ENCODE peak calls at places on chromosomes 3 and 15, in five cellular contexts. D is PC-3, Y is breast epithelium, Z is GM23248, G is neuronal stem cell. I is an unnamed sample.
A peak's percentile ranks its signal among the peaks of the same experiment; 100 is the strongest.

GRCh38 chr15:101723161-101723873 is 956 bp downstream of the TARS3 start:
- DNase-seq in Z (peak; percentile 73), D (peak; percentile 5), G (no peak), Y (no peak), I (peak; percentile 17)

GRCh38 chr3:147507638-147508286 is 98.6 kb downstream of the ZIC1 start:
- DNase-seq in Z (peak; percentile 77), Y (no peak), D (no peak), G (no peak), I (no peak)

GRCh38 chr3:58422756-58423324 is 10.8 kb downstream of the PDHB start:
- DNase-seq in G (no peak), Y (no peak), D (peak; percentile 40), Z (peak; percentile 48), I (peak; percentile 52)

GRCh38 chr15:69414702-69415161 is 583 bp downstream of the KIF23 start:
- DNase-seq in Z (peak; percentile 95), G (peak; percentile 24), D (peak; percentile 86), Y (no peak), I (peak; percentile 79)

GRCh38 chr15:64452988-64453688 is 7.2 kb upstream of the ZNF609 start:
- DNase-seq in G (no peak), D (no peak), Z (no peak), Y (no peak), I (peak; percentile 46)

GRCh38 chr3:102737353-102737752 is 302.5 kb downstream of the ZPLD1 start:
- DNase-seq in D (no peak), G (no peak), Z (no peak), Y (no peak), I (no peak)

GRCh38 chr3:14810070-14810732 is 8.6 kb upstream of the FGD5 start:
- DNase-seq in Z (peak; percentile 20), G (no peak), Y (no peak), D (no peak), I (peak; percentile 56)

GRCh38 chr15:63727542-63727941 is 106.2 kb downstream of the HERC1 start:
- DNase-seq in D (no peak), Z (no peak), Y (no peak), G (no peak), I (no peak)

GRCh38 chr3:2876362-2876761 is 233.8 kb downstream of the IL5RA start:
- DNase-seq in Z (no peak), G (no peak), D (no peak), Y (no peak), I (no peak)

GRCh38 chr3:194121881-194122280 is 14.1 kb upstream of the HES1 start:
- DNase-seq in D (peak; percentile 88), G (no peak), Y (no peak), Z (peak; percentile 55), I (no peak)

GRCh38 chr3:78879516-78879860 is 888.3 kb downstream of the ROBO1 start:
- DNase-seq in D (no peak), Z (no peak), G (no peak), Y (no peak), I (no peak)

GRCh38 chr15:73601449-73602425 is 31.5 kb downstream of the NPTN start:
- DNase-seq in Z (peak; percentile 70), D (peak; percentile 58), Y (peak; percentile 61), G (no peak), I (peak; percentile 33)

GRCh38 chr3:47512416-47513124 is 942 bp downstream of the ELP6 start:
- DNase-seq in Z (peak; percentile 63), G (no peak), D (peak; percentile 17), Y (no peak), I (peak; percentile 31)

GRCh38 chr3:169232863-169233262 is 430.6 kb downstream of the MECOM start:
- DNase-seq in D (no peak), Z (peak; percentile 44), G (no peak), Y (no peak), I (peak; percentile 68)

GRCh38 chr3:71185733-71186455 is 397.6 kb downstream of the FOXP1 start:
- DNase-seq in Z (peak; percentile 28), G (no peak), Y (no peak), D (peak; percentile 35), I (no peak)

GRCh38 chr3:147943265-147943945 is 534.2 kb downstream of the ZIC1 start:
- DNase-seq in G (no peak), Z (peak; percentile 91), D (peak; percentile 77), Y (no peak), I (peak; percentile 86)

GRCh38 chr15:26970712-26971210 is at the start of gene GABRG3:
- DNase-seq in G (peak; percentile 71), Y (no peak), Z (no peak), D (peak; percentile 12), I (peak; percentile 32)

GRCh38 chr3:188244395-188244861 is 90.5 kb downstream of the LPP start:
- DNase-seq in Y (no peak), Z (peak; percentile 94), D (peak; percentile 92), G (no peak), I (no peak)

GRCh38 chr3:20574746-20575145 is 388.7 kb upstream of the SGO1 start:
- DNase-seq in D (peak; percentile 21), G (no peak), Z (peak; percentile 88), Y (no peak), I (no peak)

GRCh38 chr15:31387101-31387482 is 60.5 kb downstream of the KLF13 start:
- DNase-seq in D (no peak), Y (no peak), Z (peak; percentile 24), G (no peak), I (no peak)

GRCh38 chr15:73388256-73388781 is 19.6 kb upstream of the HCN4 start:
- DNase-seq in D (peak; percentile 89), Y (no peak), G (no peak), Z (peak; percentile 68), I (peak; percentile 80)

GRCh38 chr3:69079269-69080159 is 651 bp downstream of the UBA3 start:
- DNase-seq in D (no peak), Z (peak; percentile 59), G (no peak), Y (no peak), I (peak; percentile 43)

GRCh38 chr3:121651684-121652083 is 9.0 kb downstream of the HCLS1 start:
- DNase-seq in Z (peak; percentile 14), Y (no peak), G (no peak), D (peak; percentile 74), I (no peak)

GRCh38 chr3:8837172-8837571 is 67.8 kb upstream of the OXTR start:
- DNase-seq in G (no peak), Z (peak; percentile 88), Y (no peak), D (peak; percentile 58), I (no peak)

GRCh38 chr15:57158997-57159668 is 217.2 kb upstream of the CGNL1 start:
- DNase-seq in Y (no peak), Z (no peak), G (no peak), D (peak; percentile 63), I (no peak)

GRCh38 chr3:10703875-10704274 is 112.2 kb upstream of the SLC6A11 start:
- DNase-seq in Z (peak; percentile 57), G (peak; percentile 39), D (peak; percentile 60), Y (no peak), I (peak; percentile 45)

GRCh38 chr15:28995721-28996120 is 109.9 kb downstream of the APBA2 start:
- DNase-seq in D (no peak), Y (no peak), Z (no peak), G (no peak), I (no peak)

GRCh38 chr3:52059781-52060180 is 3.4 kb upstream of the DUSP7 start:
- DNase-seq in Y (no peak), G (no peak), Z (no peak), D (no peak), I (no peak)
- H3K27ac ChIP-seq in Y (peak overlapping the region; percentile 69), G (no peak overlapping the region), Z (no peak overlapping the region), D (no peak overlapping the region), I (no peak overlapping the region)

DNA sequence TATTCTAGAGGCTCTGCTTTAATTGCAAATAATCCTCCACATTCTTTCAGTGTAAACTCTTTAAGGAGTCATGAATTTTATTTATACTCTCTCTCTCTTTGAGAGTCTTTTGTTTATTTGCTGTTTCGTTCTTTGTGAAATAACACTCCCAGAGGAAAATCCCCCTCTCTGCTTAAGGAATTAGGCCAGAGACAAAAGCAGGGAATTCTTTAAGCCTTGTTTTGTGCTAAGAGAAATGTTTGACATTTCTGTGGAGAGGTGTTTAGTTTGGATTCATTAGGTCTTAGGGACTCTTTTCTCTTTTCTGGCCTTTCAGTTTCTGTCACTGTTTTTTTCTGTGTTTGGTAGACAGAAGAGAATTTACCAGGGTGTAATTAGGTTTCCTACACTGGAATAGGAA is 241.9 kb upstream of the NR2F2 start:
- DNase-seq in Z (no peak), D (no peak), Y (no peak), G (peak; percentile 91), I (no peak)
- H3K4me1 ChIP-seq in Z (peaks cover 4% of the 10 kb centered on the region), D (no peaks in the 10 kb centered on the region), Y (no peaks in the 10 kb centered on the region), G (peaks cover 29% of the 10 kb centered on the region), I (peaks cover 21% of the 10 kb centered on the region)

GRCh38 chr3:12963184-12963868 is 109.9 kb downstream of the IQSEC1 start:
- DNase-seq in D (no peak), Z (no peak), Y (no peak), G (no peak), I (no peak)
- H3K27ac ChIP-seq in D (no peak overlapping the region), Z (no peak overlapping the region), Y (no peak overlapping the region), G (no peak overlapping the region), I (no peak overlapping the region)

DNA sequence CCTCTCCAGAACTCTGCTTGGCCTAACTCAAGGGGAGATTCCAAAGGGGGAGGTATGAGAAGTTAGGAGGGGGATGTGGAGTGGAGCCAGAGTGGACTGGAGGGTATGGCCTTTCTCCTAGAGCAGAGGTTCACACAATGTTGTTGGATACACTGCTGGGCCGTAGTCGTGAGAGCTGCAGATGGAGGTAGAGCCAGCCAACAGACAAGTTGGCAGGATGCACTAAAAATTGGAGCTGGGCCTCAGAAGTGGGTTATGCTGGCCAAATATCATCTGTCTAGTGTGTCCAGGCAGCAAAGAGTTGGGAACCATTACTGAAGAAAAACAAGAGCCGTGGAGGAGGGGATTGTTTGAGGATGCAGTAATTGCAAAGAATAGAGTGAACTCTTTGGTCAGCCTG is 27.7 kb upstream of the LRRFIP2 start:
- DNase-seq in G (no peak), Y (no peak), D (no peak), Z (no peak), I (no peak)
- H3K4me1 ChIP-seq in G (no peaks in the 10 kb centered on the region), Y (no peaks in the 10 kb centered on the region), D (peaks cover 3% of the 10 kb centered on the region), Z (peaks cover 50% of the 10 kb centered on the region), I (no peaks in the 10 kb centered on the region)

I was measured in cardiac muscle cell.